ENCODE peak calls at places on chromosomes 13 and 19, in four cellular contexts. O is stimulated activated CD8-positive, alpha-beta memory T cell treated with anti-CD3 and anti-CD28 coated beads, Interleukin-4, amount 100 ng/mL, for 4 hours; J is fibroblast of mammary gland; D is mammary epithelial cell. Q is an unnamed sample.

GRCh38 chr13:92355213-92355612 is 871.4 kb upstream of the GPC6 start:
- DNase-seq in O (no peak), J (peak), D (no peak), Q (peak)

GRCh38 chr19:48969276-48970138 is 4.4 kb downstream of the FTL start:
- DNase-seq in O (no peak), J (peak), D (no peak), Q (no peak)

GRCh38 chr19:50384685-50385535 is 763 bp downstream of the POLD1 start:
- DNase-seq in O (no peak), J (peak), D (peak), Q (peak)

GRCh38 chr13:38590796-38591507 is 95.9 kb upstream of the FREM2 start:
- DNase-seq in O (no peak), J (no peak), D (peak), Q (no peak)

GRCh38 chr19:8392017-8392591 is 1.9 kb downstream of the RAB11B start:
- DNase-seq in O (no peak), J (peak), D (no peak), Q (no peak)

GRCh38 chr13:40352385-40352778 is 314.1 kb downstream of the FOXO1 start:
- DNase-seq in O (no peak), J (peak), D (no peak), Q (peak)

GRCh38 chr19:45187421-45188100 is 9.0 kb downstream of the BLOC1S3 start:
- DNase-seq in O (no peak), J (no peak), D (no peak), Q (peak)

GRCh38 chr13:66128692-66129269 is 1101.4 kb downstream of the PCDH9 start:
- DNase-seq in O (no peak), J (no peak), D (no peak), Q (no peak)

GRCh38 chr13:107907065-107907464 is 308.3 kb downstream of the LIG4 start:
- DNase-seq in O (no peak), J (no peak), D (no peak), Q (no peak)

GRCh38 chr13:29471551-29471950 is 123.9 kb downstream of the SLC7A1 start:
- DNase-seq in O (no peak), J (no peak), D (no peak), Q (no peak)

GRCh38 chr13:60372141-60372540 is 24.9 kb upstream of the TDRD3 start:
- DNase-seq in O (no peak), J (no peak), D (no peak), Q (no peak)

GRCh38 chr19:39342647-39343305 is 555 bp downstream of the SAMD4B start:
- DNase-seq in O (no peak), J (no peak), D (no peak), Q (peak)